ENCODE peak calls at places on chromosomes 16 and 17, in five cellular contexts. C is activated CD4-positive, alpha-beta memory T cell treated with anti-CD3 and anti-CD28 coated beads, Interleukin-2, amount 10 ng/mL, durations not matched to agents 7 days and 5 days; J is A673; T is A549; B is psoas muscle. W is an unnamed sample.

GRCh38 chr16:1788708-1789100 is 4.8 kb downstream of the IGFALS start:
- DNase-seq in T (no peak), C (no peak), B (no peak), J (no peak), W (no peak)

GRCh38 chr17:50830994-50831393 is 4.4 kb upstream of the WFIKKN2 start:
- DNase-seq in J (no peak), B (no peak), T (no peak), C (no peak), W (no peak)

GRCh38 chr17:44546711-44547606 is 10.3 kb upstream of the FZD2 start:
- DNase-seq in C (no peak), B (no peak), T (no peak), J (no peak), W (no peak)

GRCh38 chr16:7508656-7509055 is 176.0 kb downstream of the RBFOX1 start:
- DNase-seq in J (no peak), B (no peak), C (no peak), T (no peak), W (no peak)

GRCh38 chr16:51095114-51095872 is 55.8 kb downstream of the SALL1 start:
- DNase-seq in T (no peak), B (no peak), C (no peak), J (no peak), W (no peak)

GRCh38 chr17:28221751-28222414 is 97.1 kb upstream of the TMEM97 start:
- DNase-seq in C (no peak), T (no peak), J (no peak), B (no peak), W (no peak)

GRCh38 chr16:49352923-49353322 is 20.7 kb upstream of the C16orf78 start:
- DNase-seq in B (no peak), C (no peak), J (peak), T (peak), W (no peak)

GRCh38 chr16:78894872-78895271 is 705.7 kb downstream of the MAF start:
- DNase-seq in T (no peak), J (no peak), C (peak), B (no peak), W (no peak)

GRCh38 chr17:11601661-11602060 is 3.4 kb downstream of the DNAH9 start:
- DNase-seq in C (no peak), J (no peak), B (no peak), T (no peak), W (no peak)